ENCODE peak calls at places on chromosomes 11 and 22, in four cellular contexts. D is HL-60, R is A549, G is left lung. Y is an unnamed sample.

GRCh38 chr11:126029237-126029636 is 33.4 kb downstream of the CDON start:
- DNase-seq in D (no peak), R (no peak), G (no peak), Y (no peak)

GRCh38 chr22:26658671-26659478 is 1.5 kb downstream of the MIAT start:
- DNase-seq in D (peak), R (peak), G (peak), Y (peak)

GRCh38 chr11:128210148-128210940 is 377.0 kb downstream of the ETS1 start:
- DNase-seq in D (no peak), R (peak), G (no peak), Y (peak)

GRCh38 chr11:69593851-69594250 is 47.1 kb upstream of the CCND1 start:
- DNase-seq in D (no peak), R (peak), G (no peak), Y (no peak)

GRCh38 chr11:109864161-109864661 is 229.0 kb upstream of the ZC3H12C start:
- DNase-seq in D (no peak), R (no peak), G (no peak), Y (no peak)

GRCh38 chr11:11982975-11983374 is 25.5 kb downstream of the DKK3 start:
- DNase-seq in D (no peak), R (no peak), G (no peak), Y (peak)

GRCh38 chr22:47201996-47202818 is 439.8 kb downstream of the TBC1D22A start:
- DNase-seq in D (no peak), R (no peak), G (no peak), Y (no peak)

GRCh38 chr22:20080445-20080775 is 369 bp downstream of the DGCR8 start:
- DNase-seq in D (no peak), R (peak), G (peak), Y (peak)

GRCh38 chr11:112852141-112852853 is 108.9 kb upstream of the NCAM1 start:
- DNase-seq in D (no peak), R (no peak), G (no peak), Y (peak)

GRCh38 chr11:46279393-46280099 is 2.1 kb downstream of the CREB3L1 start:
- DNase-seq in D (no peak), R (no peak), G (no peak), Y (peak)

GRCh38 chr22:39940757-39941305 is 19.4 kb upstream of the TMA7B start:
- DNase-seq in D (no peak), R (no peak), G (no peak), Y (no peak)

GRCh38 chr22:23553922-23554870 is 25.9 kb downstream of the IGLL1 start:
- DNase-seq in D (no peak), R (no peak), G (peak), Y (no peak)

GRCh38 chr11:131683666-131684065 is 313.3 kb downstream of the NTM start:
- DNase-seq in D (no peak), R (no peak), G (no peak), Y (no peak)

GRCh38 chr11:132780051-132780450 is 752.2 kb downstream of the OPCML start:
- DNase-seq in D (no peak), R (no peak), G (no peak), Y (no peak)

GRCh38 chr11:62958547-62959071 is 26.2 kb downstream of the SLC22A6 start:
- DNase-seq in D (no peak), R (no peak), G (no peak), Y (peak)

GRCh38 chr11:27040302-27041115 is at the start of gene BBOX1:
- DNase-seq in D (no peak), R (no peak), G (no peak), Y (no peak)

GRCh38 chr22:42604403-42604802 is 10.3 kb downstream of the POLDIP3 start:
- DNase-seq in D (no peak), R (no peak), G (no peak), Y (peak)

GRCh38 chr22:48968201-48968959 is 859.3 kb downstream of the BRD1 start:
- DNase-seq in D (no peak), R (no peak), G (peak), Y (no peak)
- TF ChIP-seq CTCF in D (no peak), R (peak), G (no peak), Y (no peak)

GRCh38 chr11:117204283-117205080 is 5.3 kb downstream of the TAGLN start:
- DNase-seq in D (no peak), R (no peak), G (no peak), Y (no peak)
- H3K4me3 ChIP-seq in D (no peak), R (no peak), G (no peak), Y (no peak)

DNA sequence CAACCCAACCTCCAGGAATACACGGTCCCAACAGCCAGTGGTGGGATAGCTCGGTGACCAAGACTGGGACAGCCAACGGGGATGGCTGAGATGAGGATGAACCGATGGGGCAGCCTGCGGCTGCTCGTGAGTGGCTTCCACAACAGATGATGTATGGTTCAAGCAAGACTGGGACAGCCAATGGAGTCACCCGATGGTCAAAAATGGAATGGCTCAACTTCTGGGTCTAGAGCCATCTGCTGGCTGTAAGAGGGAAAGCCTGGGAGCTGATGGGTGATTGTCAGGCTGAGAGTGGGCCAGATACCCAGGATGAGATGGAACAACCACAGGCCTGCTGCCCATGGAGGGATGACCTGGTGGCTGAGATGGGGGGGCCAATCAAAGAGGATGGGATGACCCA is 35.5 kb downstream of the SYT7 start:
- DNase-seq in D (no peak), R (peak), G (no peak), Y (no peak)
- TF ChIP-seq CTCF in D (peak), R (peak), G (no peak), Y (peak)

DNA sequence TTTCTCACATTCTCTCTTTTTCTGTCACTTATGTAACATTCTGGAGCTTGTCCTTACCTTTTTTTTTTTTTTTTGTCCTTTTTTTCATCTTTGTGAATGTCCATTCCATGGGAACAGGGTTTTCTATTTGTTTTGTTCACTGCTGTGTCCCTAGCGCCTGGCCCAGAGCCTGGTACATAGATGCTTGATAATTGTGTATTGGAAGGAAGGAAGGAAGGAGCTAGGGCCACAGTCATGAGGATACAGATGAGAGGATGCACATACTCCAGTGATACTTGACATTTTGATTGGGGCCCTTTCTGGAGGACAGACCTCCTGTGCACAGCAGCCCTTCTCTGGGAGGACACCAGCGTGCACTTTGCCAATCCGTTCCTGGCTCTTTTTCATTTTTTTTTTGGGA is 68.9 kb downstream of the KIAA1671 start:
- DNase-seq in D (no peak), R (no peak), G (no peak), Y (no peak)
- H3K4me3 ChIP-seq in D (no peak), R (no peak), G (no peak), Y (no peak)

GRCh38 chr11:74636633-74637184 is 44.3 kb downstream of the POLD3 start:
- DNase-seq in D (peak), R (peak), G (no peak), Y (peak)

GRCh38 chr11:74639533-74639932 is 47.2 kb downstream of the POLD3 start:
- DNase-seq in D (no peak), R (no peak), G (no peak), Y (no peak)

GRCh38 chr11:74630043-74630442 is 37.7 kb downstream of the POLD3 start:
- DNase-seq in D (no peak), R (no peak), G (no peak), Y (no peak)

GRCh38 chr11:74633406-74634393 is 41.3 kb downstream of the POLD3 start:
- DNase-seq in D (no peak), R (no peak), G (no peak), Y (no peak)

GRCh38 chr11:74634537-74634936 is 42.2 kb downstream of the POLD3 start:
- DNase-seq in D (no peak), R (peak), G (no peak), Y (peak)
- TF ChIP-seq CTCF in D (no peak), R (peak), G (no peak), Y (peak)